ENCODE peak calls at places on chromosomes 4 and X, in five cellular contexts. U is SK-N-SH, H is GM23338, M is K562, O is stomach. N is an unnamed sample.

GRCh38 chr4:96352051-96352517 is 512.2 kb downstream of the PDHA2 start:
- DNase-seq in M (peak), H (peak), O (no peak), U (peak), N (peak)

GRCh38 chr4:25424539-25425228 is 47.6 kb downstream of the ANAPC4 start:
- DNase-seq in M (no peak), H (no peak), O (no peak), U (no peak), N (no peak)

GRCh38 chr4:63563288-63564014 is 845.8 kb downstream of the TECRL start:
- DNase-seq in H (peak), M (no peak), O (no peak), U (no peak), N (no peak)

GRCh38 chr4:156931267-156931666 is 40.3 kb downstream of the PDGFC start:
- DNase-seq in U (no peak), M (no peak), O (no peak), H (no peak), N (peak)

GRCh38 chr4:37073226-37073840 is 171.2 kb upstream of the NWD2 start:
- DNase-seq in U (peak), H (no peak), O (no peak), M (peak), N (no peak)

GRCh38 chr4:83473966-83474365 is 10.9 kb downstream of the ABRAXAS1 start:
- DNase-seq in H (no peak), M (no peak), U (no peak), O (no peak), N (no peak)

GRCh38 chr4:147975325-147975724 is 243.4 kb downstream of the ARHGAP10 start:
- DNase-seq in H (no peak), U (no peak), O (no peak), M (no peak), N (no peak)

GRCh38 chr4:39044364-39044946 is 12.2 kb upstream of the TMEM156 start:
- DNase-seq in H (peak), U (peak), M (peak), O (peak), N (peak)

GRCh38 chrX:143788265-143788664 is 67.7 kb upstream of the SPANXN2 start:
- DNase-seq in O (no peak), U (peak), M (peak), H (peak), N (no peak)

GRCh38 chr4:21697583-21697982 is 251.0 kb downstream of the KCNIP4 start:
- DNase-seq in H (peak), O (peak), U (peak), M (no peak), N (no peak)

GRCh38 chr4:82578935-82579334 is 17.1 kb upstream of the TMEM150C start:
- DNase-seq in U (no peak), H (peak), M (peak), O (no peak), N (peak)

GRCh38 chrX:12489341-12489740 is 301.9 kb upstream of the PRPS2 start:
- DNase-seq in O (no peak), U (no peak), M (no peak), H (no peak), N (no peak)

GRCh38 chrX:153598541-153599191 is at the start of gene CCNQ:
- DNase-seq in H (peak), O (peak), M (peak), U (peak), N (peak)

GRCh38 chr4:71130827-71131603 is 137.6 kb downstream of the DCK start:
- DNase-seq in O (no peak), M (no peak), H (peak), U (no peak), N (no peak)

GRCh38 chr4:42573249-42573648 is 83.7 kb downstream of the ATP8A1 start:
- DNase-seq in O (no peak), U (no peak), H (no peak), M (no peak), N (no peak)

GRCh38 chr4:168854216-168854921 is 155.7 kb downstream of the CBR4 start:
- DNase-seq in U (no peak), M (no peak), H (no peak), O (no peak), N (no peak)

GRCh38 chrX:153926594-153926862 is 464 bp upstream of the ARHGAP4 start:
- DNase-seq in O (no peak), M (no peak), U (no peak), H (peak), N (no peak)

GRCh38 chr4:109962401-109962800 is 49.7 kb downstream of the EGF start:
- DNase-seq in H (no peak), O (no peak), U (no peak), M (no peak), N (no peak)

GRCh38 chrX:69415698-69416097 is 88.4 kb upstream of the NALF2 start:
- DNase-seq in O (no peak), H (no peak), U (no peak), M (no peak), N (no peak)

GRCh38 chr4:185358514-185359433 is 37.0 kb downstream of the LRP2BP start:
- DNase-seq in H (no peak), M (peak), O (no peak), U (no peak), N (peak)

GRCh38 chrX:148380614-148381561 is 119.5 kb upstream of the AFF2 start:
- DNase-seq in H (no peak), U (no peak), M (no peak), O (no peak), N (no peak)

GRCh38 chr4:181944527-181944926 is 298.7 kb upstream of the TENM3 start:
- DNase-seq in O (no peak), M (no peak), H (no peak), U (no peak), N (no peak)

GRCh38 chr4:101279377-101279871 is 67.9 kb downstream of the PPP3CA start:
- DNase-seq in O (no peak), H (no peak), U (peak), M (peak), N (peak)

GRCh38 chr4:125434136-125434535 is 119.4 kb downstream of the FAT4 start:
- DNase-seq in U (no peak), H (no peak), M (no peak), O (no peak), N (no peak)

GRCh38 chr4:26204911-26205368 is 115.9 kb upstream of the RBPJ start:
- DNase-seq in U (no peak), M (no peak), H (peak), O (peak), N (no peak)

GRCh38 chr4:110005461-110006056 is 92.9 kb downstream of the EGF start:
- DNase-seq in M (peak), U (peak), H (peak), O (no peak), N (peak)

GRCh38 chrX:115949900-115950822 is 220.4 kb upstream of the AGTR2 start:
- DNase-seq in O (peak), H (peak), U (peak), M (no peak), N (no peak)

GRCh38 chr4:73452953-73453700 is 17.1 kb downstream of the AFP start:
- DNase-seq in H (peak), O (no peak), M (no peak), U (no peak), N (no peak)

GRCh38 chr4:69071286-69071685 is 25.0 kb upstream of the UGT2B7 start:
- DNase-seq in M (no peak), U (no peak), H (no peak), O (no peak), N (no peak)

GRCh38 chrX:153516055-153516454 is 1.4 kb upstream of the ATP2B3 start:
- DNase-seq in M (no peak), H (no peak), U (no peak), O (no peak), N (no peak)

GRCh38 chr4:129082302-129082701 is 11.0 kb downstream of the SCLT1 start:
- DNase-seq in U (no peak), O (no peak), H (no peak), M (no peak), N (no peak)

GRCh38 chrX:153460826-153461225 is 9.6 kb downstream of the HAUS7 start:
- DNase-seq in M (peak), H (peak), U (peak), O (peak), N (peak)

GRCh38 chr4:40038972-40039371 is 17.7 kb upstream of the N4BP2 start:
- DNase-seq in M (no peak), H (no peak), U (no peak), O (no peak), N (peak)

GRCh38 chrX:31508338-31508737 is 436.5 kb upstream of the FTHL17 start:
- DNase-seq in U (peak), O (no peak), H (peak), M (no peak), N (peak)

GRCh38 chrX:42023122-42023521 is 99.8 kb upstream of the CASK start:
- DNase-seq in O (no peak), H (no peak), U (no peak), M (no peak), N (no peak)
- TF ChIP-seq POLR2AphosphoS5 in O (no peak), H (no peak), U (no peak), M (no peak), N (no peak)

GRCh38 chr4:15945516-15945915 is 7.0 kb upstream of the FGFBP1 start:
- DNase-seq in U (no peak), M (no peak), O (no peak), H (no peak), N (no peak)
- TF ChIP-seq POLR2AphosphoS5 in U (no peak), M (no peak), O (no peak), H (no peak), N (no peak)

DNA sequence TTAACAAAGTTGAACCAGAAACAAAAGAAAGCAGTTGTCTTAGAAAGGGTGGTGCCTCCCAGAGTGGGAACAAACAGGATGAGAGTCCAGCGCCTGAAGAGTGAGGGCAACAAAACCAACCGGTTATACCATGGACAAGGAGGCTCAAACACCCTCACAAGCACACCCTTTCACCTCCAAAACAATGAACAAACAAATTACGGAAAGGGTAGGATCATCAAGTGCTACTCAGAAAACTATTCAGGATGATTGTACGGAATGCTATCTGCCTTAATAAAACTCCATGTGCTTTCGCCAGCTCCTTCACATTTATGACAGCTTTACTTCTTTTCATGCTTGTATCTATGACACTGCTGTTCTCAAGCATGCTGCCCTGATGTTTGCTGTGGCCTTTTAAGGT is 26.8 kb downstream of the SLC39A8 start:
- DNase-seq in U (no peak), M (no peak), O (no peak), H (no peak), N (no peak)
- TF ChIP-seq POLR2AphosphoS5 in U (no peak), M (no peak), O (no peak), H (no peak), N (no peak)

GRCh38 chrX:19640063-19640462 is 124.8 kb upstream of the MAP3K15 start:
- DNase-seq in M (no peak), O (no peak), H (no peak), U (no peak), N (no peak)
- TF ChIP-seq POLR2AphosphoS5 in M (no peak), O (no peak), H (no peak), U (no peak), N (no peak)

DNA sequence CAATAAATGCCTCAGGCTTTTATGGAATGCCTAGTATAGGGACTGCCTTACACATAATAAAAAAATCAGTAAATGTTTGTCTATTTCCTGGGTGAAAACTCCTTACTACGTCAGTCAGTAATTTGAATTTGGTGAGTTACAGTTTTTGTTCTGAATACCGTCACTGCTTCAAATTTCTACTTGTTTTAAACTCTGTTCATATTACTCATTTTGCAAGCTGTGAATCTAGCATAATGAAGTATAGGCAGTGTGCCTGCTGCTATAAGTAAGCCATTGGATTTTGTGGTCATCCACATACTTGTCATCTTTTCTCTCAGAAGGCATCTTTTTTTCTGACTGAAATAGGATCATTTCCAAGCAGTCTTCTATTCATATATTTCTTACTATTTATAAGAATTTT is 43.1 kb downstream of the SYNPO2 start:
- DNase-seq in O (no peak), U (no peak), H (no peak), M (no peak), N (no peak)
- TF ChIP-seq POLR2AphosphoS5 in O (no peak), U (no peak), H (no peak), M (no peak), N (no peak)

GRCh38 chr4:32460972-32461371 is 1740.8 kb downstream of the PCDH7 start:
- DNase-seq in O (no peak), U (no peak), M (no peak), H (no peak), N (no peak)
- TF ChIP-seq POLR2AphosphoS5 in O (no peak), U (no peak), M (no peak), H (no peak), N (no peak)

GRCh38 chrX:51902651-51903050 is 9.2 kb downstream of the MAGED1 start:
- DNase-seq in U (no peak), O (no peak), H (no peak), M (no peak), N (no peak)
- TF ChIP-seq POLR2AphosphoS5 in U (peak), O (no peak), H (no peak), M (no peak), N (no peak)

GRCh38 chr4:5573965-5574364 is 134.4 kb downstream of the EVC2 start:
- DNase-seq in M (no peak), U (no peak), O (no peak), H (no peak), N (no peak)

GRCh38 chr4:5572751-5573150 is 135.6 kb downstream of the EVC2 start:
- DNase-seq in H (no peak), M (no peak), U (no peak), O (no peak), N (no peak)

GRCh38 chr4:5571646-5572045 is 136.7 kb downstream of the EVC2 start:
- DNase-seq in H (no peak), U (no peak), O (no peak), M (no peak), N (no peak)

GRCh38 chr4:5574386-5574785 is 134.0 kb downstream of the EVC2 start:
- DNase-seq in M (no peak), U (no peak), O (no peak), H (no peak), N (no peak)

GRCh38 chr4:5572114-5572513 is 136.2 kb downstream of the EVC2 start:
- DNase-seq in M (no peak), O (no peak), U (no peak), H (no peak), N (no peak)
- TF ChIP-seq POLR2AphosphoS5 in M (no peak), O (no peak), U (no peak), H (no peak), N (no peak)

GRCh38 chr4:3074078-3074845 is at the start of the genes HTT and HTT-AS:
- DNase-seq in U (peak), M (peak), H (peak), O (peak), N (peak)
- TF ChIP-seq POLR2AphosphoS5 in U (peak), M (peak), H (peak), O (peak), N (peak)

GRCh38 chr4:150581611-150582010 is 340 bp upstream of the MAB21L2 start:
- DNase-seq in H (peak), O (no peak), U (peak), M (no peak), N (no peak)
- TF ChIP-seq POLR2AphosphoS5 in H (no peak), O (no peak), U (no peak), M (no peak), N (no peak)